ENCODE peak calls at places on chromosomes 6 and 20, in eight cellular contexts. T, W, D, U, J, Y, H and X are unnamed samples.
A peak's percentile ranks its signal among the peaks of the same experiment; 100 is the strongest.

GRCh38 chr20:62739067-62739466 is 30.4 kb downstream of the NTSR1 start:
- DNase-seq in D (no peak), T (no peak), H (no peak), U (no peak), Y (no peak), J (no peak), W (no peak), X (no peak)

GRCh38 chr20:4721719-4722118 is at the start of gene PRND:
- DNase-seq in H (no peak), J (no peak), T (no peak), W (no peak), Y (no peak), U (no peak), D (no peak), X (no peak)

GRCh38 chr6:158286413-158286812 is 25.9 kb upstream of the TULP4 start:
- DNase-seq in Y (no peak), W (no peak), H (peak; percentile 89), T (no peak), U (no peak), D (no peak), J (no peak), X (peak; percentile 59)

GRCh38 chr6:2749972-2750600 is 636 bp downstream of the MYLK4 start:
- DNase-seq in W (no peak), D (peak; percentile 6), U (peak; percentile 52), H (peak; percentile 33), T (peak; percentile 45), Y (peak; percentile 46), J (peak; percentile 69), X (peak; percentile 46)

GRCh38 chr6:170080169-170080827 is 210.6 kb downstream of the DLL1 start:
- DNase-seq in J (no peak), W (no peak), T (no peak), Y (no peak), D (no peak), H (no peak), U (peak; percentile 1), X (no peak)

GRCh38 chr6:128208851-128209580 is 308.2 kb upstream of the THEMIS start:
- DNase-seq in D (no peak), W (peak; percentile 49), T (no peak), H (peak; percentile 79), J (no peak), Y (peak; percentile 11), U (no peak), X (peak; percentile 80)

GRCh38 chr6:25599516-25600060 is 52.4 kb upstream of the SCGN start:
- DNase-seq in U (no peak), J (no peak), W (no peak), D (no peak), T (no peak), H (no peak), Y (no peak), X (no peak)

GRCh38 chr6:75813476-75814250 is 64.6 kb downstream of the MYO6 start:
- DNase-seq in T (no peak), Y (no peak), H (no peak), D (no peak), W (no peak), J (no peak), U (no peak), X (no peak)

GRCh38 chr6:18260448-18261106 is 3.8 kb downstream of the DEK start:
- DNase-seq in Y (peak; percentile 31), T (no peak), D (no peak), W (no peak), U (no peak), J (no peak), H (peak; percentile 67), X (peak; percentile 96)

GRCh38 chr6:5151955-5152401 is 66.8 kb downstream of the PPP1R3G start:
- DNase-seq in Y (peak; percentile 51), U (no peak), J (no peak), H (peak; percentile 88), D (no peak), W (peak; percentile 87), T (no peak), X (peak; percentile 82)

GRCh38 chr6:372336-372911 is 19.1 kb upstream of the IRF4 start:
- DNase-seq in J (no peak), T (no peak), W (no peak), Y (no peak), U (no peak), H (no peak), D (no peak), X (no peak)

GRCh38 chr6:166286831-166287271 is 21.3 kb downstream of the PRR18 start:
- DNase-seq in D (no peak), T (no peak), W (no peak), H (no peak), U (no peak), J (no peak), Y (no peak), X (no peak)

GRCh38 chr6:13406051-13406477 is 77.7 kb upstream of the TBC1D7 start:
- DNase-seq in W (no peak), D (no peak), T (no peak), Y (no peak), J (no peak), U (no peak), H (no peak), X (no peak)

GRCh38 chr6:55825402-55826051 is 49.9 kb downstream of the BMP5 start:
- DNase-seq in D (no peak), J (no peak), W (peak; percentile 68), T (no peak), U (no peak), H (peak; percentile 90), Y (peak; percentile 43), X (peak; percentile 77)

GRCh38 chr6:108878942-108879341 is 30.7 kb downstream of the ARMC2 start:
- DNase-seq in D (no peak), Y (no peak), J (no peak), T (no peak), H (no peak), W (no peak), U (no peak), X (no peak)

GRCh38 chr20:1809121-1809520 is 86.1 kb upstream of the SIRPA start:
- DNase-seq in Y (peak; percentile 88), D (no peak), T (no peak), W (peak; percentile 88), J (no peak), U (no peak), H (peak; percentile 96), X (peak; percentile 98)

GRCh38 chr6:53986165-53986720 is 125.0 kb upstream of the MLIP start:
- DNase-seq in W (peak; percentile 20), U (no peak), J (no peak), Y (peak; percentile 56), D (peak; percentile 50), T (no peak), H (peak; percentile 63), X (peak; percentile 75)

GRCh38 chr20:46350201-46350985 is 42.1 kb upstream of the CDH22 start:
- DNase-seq in H (peak; percentile 95), Y (peak; percentile 68), T (no peak), J (no peak), W (peak; percentile 25), D (peak; percentile 26), U (no peak), X (peak; percentile 96)

GRCh38 chr6:169940554-169941290 is 189.3 kb downstream of the ERMARD start:
- DNase-seq in U (no peak), T (no peak), W (no peak), H (no peak), D (no peak), J (no peak), Y (no peak), X (no peak)

GRCh38 chr6:144722925-144723324 is 437.8 kb downstream of the UTRN start:
- DNase-seq in J (no peak), Y (no peak), H (no peak), T (no peak), W (no peak), U (no peak), D (no peak), X (no peak)

GRCh38 chr6:44052419-44053011 is 74.7 kb downstream of the MRPL14 start:
- DNase-seq in Y (peak; percentile 49), U (no peak), J (no peak), T (no peak), H (peak; percentile 57), W (no peak), D (no peak), X (peak; percentile 88)

GRCh38 chr20:32537657-32538525 is 47.2 kb downstream of the NOL4L start:
- DNase-seq in T (no peak), J (no peak), D (no peak), Y (no peak), U (no peak), W (no peak), H (no peak), X (no peak)

GRCh38 chr20:1033751-1034419 is 31.8 kb upstream of the RSPO4 start:
- DNase-seq in D (no peak), Y (no peak), U (no peak), J (no peak), W (no peak), H (no peak), T (no peak), X (peak; percentile 21)